ENCODE peak calls at places on chromosomes 11 and 22, in six cellular contexts. Y is naive thymus-derived CD4-positive, alpha-beta T cell; E is Right ventricle myocardium superior; N is NAMALWA; S is BJ; M is ELR. G is an unnamed sample.

GRCh38 chr22:39183991-39184585 is 31.6 kb upstream of the CBX7 start:
- DNase-seq in Y (no peak), E (peak), N (no peak), S (no peak), M (peak), G (no peak)

GRCh38 chr11:66288866-66289547 is at the start of gene YIF1A:
- DNase-seq in Y (peak), E (peak), N (peak), S (peak), M (peak), G (peak)

GRCh38 chr11:44950625-44951472 is at the start of gene TP53I11:
- DNase-seq in Y (peak), E (peak), N (no peak), S (peak), M (no peak), G (peak)

GRCh38 chr22:41799486-41800347 is 762 bp upstream of the CCDC134 start:
- DNase-seq in Y (peak), E (peak), N (no peak), S (no peak), M (peak), G (no peak)

GRCh38 chr11:45424781-45425180 is 138.6 kb upstream of the SYT13 start:
- DNase-seq in Y (no peak), E (no peak), N (no peak), S (no peak), M (no peak), G (no peak)

GRCh38 chr11:85787809-85788805 is 22.8 kb downstream of the SYTL2 start:
- DNase-seq in Y (no peak), E (no peak), N (no peak), S (no peak), M (peak), G (no peak)

GRCh38 chr22:35589071-35589735 is 27.9 kb downstream of the MB start:
- DNase-seq in Y (no peak), E (no peak), N (no peak), S (peak), M (peak), G (no peak)

GRCh38 chr22:40540265-40540664 is 96.3 kb downstream of the MRTFA start:
- DNase-seq in Y (no peak), E (no peak), N (no peak), S (no peak), M (no peak), G (no peak)

GRCh38 chr11:73990727-73991126 is 8.1 kb upstream of the UCP2 start:
- DNase-seq in Y (no peak), E (no peak), N (peak), S (no peak), M (no peak), G (no peak)

GRCh38 chr22:50034126-50035081 is 21.8 kb upstream of the IL17REL start:
- DNase-seq in Y (no peak), E (peak), N (no peak), S (no peak), M (peak), G (no peak)

GRCh38 chr11:61955031-61955415 is 4.9 kb downstream of the BEST1 start:
- DNase-seq in Y (no peak), E (peak), N (no peak), S (peak), M (peak), G (peak)

GRCh38 chr22:49574861-49575702 is 252.6 kb downstream of the BRD1 start:
- DNase-seq in Y (peak), E (no peak), N (no peak), S (no peak), M (no peak), G (no peak)

GRCh38 chr11:3920148-3920852 is 64.8 kb downstream of the STIM1 start:
- DNase-seq in Y (peak), E (no peak), N (no peak), S (peak), M (peak), G (no peak)

GRCh38 chr11:86222081-86222480 is 22.5 kb upstream of the EED start:
- DNase-seq in Y (no peak), E (no peak), N (no peak), S (no peak), M (no peak), G (no peak)

GRCh38 chr22:27237342-27237741 is 564.2 kb downstream of the MN1 start:
- DNase-seq in Y (no peak), E (no peak), N (no peak), S (no peak), M (no peak), G (no peak)

GRCh38 chr11:110098645-110099044 is 5.5 kb downstream of the ZC3H12C start:
- DNase-seq in Y (no peak), E (no peak), N (peak), S (no peak), M (peak), G (no peak)

GRCh38 chr11:67634366-67635230 is 4.9 kb upstream of the NUDT8 start:
- DNase-seq in Y (no peak), E (no peak), N (no peak), S (no peak), M (no peak), G (no peak)

GRCh38 chr11:104462346-104462745 is 298.4 kb upstream of the PDGFD start:
- DNase-seq in Y (no peak), E (no peak), N (no peak), S (no peak), M (peak), G (no peak)

GRCh38 chr22:23153994-23154393 is 8.7 kb downstream of the RAB36 start:
- DNase-seq in Y (no peak), E (no peak), N (no peak), S (no peak), M (no peak), G (no peak)